ENCODE peak calls at places on chromosomes 5 and 9, in ten cellular contexts. M is activated CD4-positive, alpha-beta T cell treated with anti-CD3 and anti-CD28 coated beads, Interleukin-2, amount 10 ng/mL, durations not matched to agents 7 days and 5 days; I is IMR-90; L is KBM-7; C is NCI-H774; A is tibial artery; J is lower lobe of right lung; K is heart right ventricle; U is BJ; W is HEK293T. D is an unnamed sample.
A peak's percentile ranks its signal among the peaks of the same experiment; 100 is the strongest.

GRCh38 chr9:94554439-94555331 is at the start of gene PCAT7:
- DNase-seq in K (peak; percentile 21), J (peak; percentile 61), A (no peak), M (peak; percentile 23), U (no peak), I (no peak), L (peak; percentile 87), W (peak; percentile 55), C (peak; percentile 72), D (no peak)

GRCh38 chr5:139968547-139969261 is 74.4 kb downstream of the NRG2 start:
- DNase-seq in J (peak; percentile 89), A (peak; percentile 70), W (peak; percentile 91), K (peak; percentile 87), M (peak; percentile 90), U (no peak), I (peak; percentile 52), L (peak; percentile 90), C (peak; percentile 72), D (peak; percentile 83)

GRCh38 chr9:4038182-4038723 is 261.6 kb downstream of the GLIS3 start:
- DNase-seq in K (no peak), A (no peak), I (peak; percentile 53), W (no peak), M (no peak), U (peak; percentile 17), L (no peak), C (peak; percentile 15), J (no peak), D (no peak)

GRCh38 chr9:78031271-78031825 is at the start of gene GNAQ:
- DNase-seq in W (no peak), L (no peak), U (no peak), J (peak; percentile 56), M (no peak), A (no peak), C (no peak), I (peak; percentile 15), K (peak; percentile 35), D (no peak)

GRCh38 chr5:76403963-76404693 is 1.0 kb downstream of the IQGAP2 start:
- DNase-seq in K (peak; percentile 26), C (no peak), A (peak; percentile 30), L (no peak), W (peak; percentile 45), J (peak; percentile 68), I (no peak), U (no peak), M (peak; percentile 83), D (peak; percentile 91)

GRCh38 chr9:83715794-83716193 is 8.0 kb upstream of the UBQLN1 start:
- DNase-seq in W (no peak), A (no peak), M (no peak), J (no peak), K (no peak), L (no peak), U (no peak), C (no peak), I (no peak), D (no peak)

GRCh38 chr5:176521699-176522263 is 15.4 kb downstream of the RNF44 start:
- DNase-seq in C (no peak), U (no peak), W (no peak), J (no peak), A (no peak), L (no peak), I (no peak), K (no peak), M (no peak), D (no peak)

GRCh38 chr9:5909999-5910398 is 19.3 kb downstream of the MLANA start:
- DNase-seq in K (no peak), M (no peak), L (no peak), U (no peak), I (peak; percentile 50), C (no peak), J (no peak), W (no peak), A (no peak), D (no peak)

D was measured in immature natural killer cell.